ENCODE peak calls at places on chromosomes 3 and 15, in six cellular contexts. One of them, this sample, is unnamed.

GRCh38 chr15:27328616-27329015 is 357.6 kb downstream of the GABRG3 start:
- DNase-seq in Peyer's patch: no peak
- DNase-seq in tibial nerve: no peak
- DNase-seq in left ventricle myocardium inferior: no peak
- DNase-seq in psoas muscle: no peak
- DNase-seq in GM23338: no peak
- DNase-seq in this sample: no peak

GRCh38 chr3:172068977-172069376 is 29.6 kb downstream of the FNDC3B start:
- DNase-seq in tibial nerve: no peak
- DNase-seq in psoas muscle: no peak
- DNase-seq in GM23338: no peak
- DNase-seq in left ventricle myocardium inferior: no peak
- DNase-seq in Peyer's patch: no peak
- DNase-seq in this sample: no peak

GRCh38 chr3:54008744-54009143 is 113.6 kb upstream of the CACNA2D3 start:
- DNase-seq in GM23338: no peak
- DNase-seq in tibial nerve: no peak
- DNase-seq in Peyer's patch: no peak
- DNase-seq in psoas muscle: no peak
- DNase-seq in left ventricle myocardium inferior: no peak
- DNase-seq in this sample: no peak

GRCh38 chr3:190169243-190169642 is 48.5 kb upstream of the P3H2 start:
- DNase-seq in psoas muscle: no peak
- DNase-seq in tibial nerve: no peak
- DNase-seq in left ventricle myocardium inferior: no peak
- DNase-seq in Peyer's patch: no peak
- DNase-seq in GM23338: no peak
- DNase-seq in this sample: no peak

GRCh38 chr3:98613616-98614015 is 20.2 kb upstream of the CPOX start:
- DNase-seq in GM23338: no peak
- DNase-seq in left ventricle myocardium inferior: no peak
- DNase-seq in Peyer's patch: no peak
- DNase-seq in tibial nerve: no peak
- DNase-seq in psoas muscle: no peak
- DNase-seq in this sample: no peak

GRCh38 chr3:33665294-33665693 is 52.8 kb downstream of the CLASP2 start:
- DNase-seq in tibial nerve: no peak
- DNase-seq in psoas muscle: no peak
- DNase-seq in left ventricle myocardium inferior: no peak
- DNase-seq in GM23338: no peak
- DNase-seq in Peyer's patch: no peak
- DNase-seq in this sample: no peak

GRCh38 chr15:88649286-88649733 is 10.5 kb downstream of the ISG20 start:
- DNase-seq in GM23338: no peak
- DNase-seq in left ventricle myocardium inferior: peak
- DNase-seq in tibial nerve: peak
- DNase-seq in psoas muscle: no peak
- DNase-seq in Peyer's patch: peak
- DNase-seq in this sample: no peak

GRCh38 chr15:80489030-80489594 is 84.9 kb downstream of the ARNT2 start:
- DNase-seq in psoas muscle: no peak
- DNase-seq in GM23338: no peak
- DNase-seq in tibial nerve: no peak
- DNase-seq in Peyer's patch: no peak
- DNase-seq in left ventricle myocardium inferior: no peak
- DNase-seq in this sample: no peak

GRCh38 chr3:194422188-194422587 is 23.1 kb upstream of the GP5 start:
- DNase-seq in tibial nerve: no peak
- DNase-seq in left ventricle myocardium inferior: no peak
- DNase-seq in psoas muscle: no peak
- DNase-seq in Peyer's patch: no peak
- DNase-seq in GM23338: no peak
- DNase-seq in this sample: no peak

GRCh38 chr3:129473067-129473765 is 33.2 kb downstream of the IFT122 start:
- DNase-seq in Peyer's patch: no peak
- DNase-seq in GM23338: no peak
- DNase-seq in psoas muscle: no peak
- DNase-seq in left ventricle myocardium inferior: no peak
- DNase-seq in tibial nerve: no peak
- DNase-seq in this sample: no peak

GRCh38 chr15:29129903-29130302 is 139.7 kb downstream of the NSMCE3 start:
- DNase-seq in Peyer's patch: no peak
- DNase-seq in GM23338: no peak
- DNase-seq in tibial nerve: no peak
- DNase-seq in left ventricle myocardium inferior: no peak
- DNase-seq in psoas muscle: no peak
- DNase-seq in this sample: no peak

GRCh38 chr3:35322070-35322469 is 317.3 kb upstream of the ARPP21 start:
- DNase-seq in Peyer's patch: no peak
- DNase-seq in left ventricle myocardium inferior: no peak
- DNase-seq in tibial nerve: no peak
- DNase-seq in psoas muscle: no peak
- DNase-seq in GM23338: no peak
- DNase-seq in this sample: no peak

GRCh38 chr3:21216598-21216997 is 534.4 kb downstream of the ZNF385D start:
- DNase-seq in tibial nerve: no peak
- DNase-seq in psoas muscle: no peak
- DNase-seq in GM23338: peak
- DNase-seq in Peyer's patch: no peak
- DNase-seq in left ventricle myocardium inferior: no peak
- DNase-seq in this sample: no peak

GRCh38 chr15:35886765-35887164 is 340.8 kb upstream of the DPH6 start:
- DNase-seq in tibial nerve: no peak
- DNase-seq in left ventricle myocardium inferior: no peak
- DNase-seq in Peyer's patch: no peak
- DNase-seq in GM23338: no peak
- DNase-seq in psoas muscle: no peak
- DNase-seq in this sample: no peak

GRCh38 chr3:39443530-39443929 is 23.9 kb upstream of the MOBP start:
- DNase-seq in GM23338: peak
- DNase-seq in psoas muscle: no peak
- DNase-seq in Peyer's patch: no peak
- DNase-seq in tibial nerve: no peak
- DNase-seq in left ventricle myocardium inferior: no peak
- DNase-seq in this sample: no peak
- TF ChIP-seq CTCF in GM23338: peak
- TF ChIP-seq CTCF in psoas muscle: no peak
- TF ChIP-seq CTCF in Peyer's patch: no peak
- TF ChIP-seq CTCF in tibial nerve: no peak
- TF ChIP-seq CTCF in left ventricle myocardium inferior: no peak
- TF ChIP-seq CTCF in this sample: peak

GRCh38 chr3:160163259-160163878 is 61.9 kb upstream of the C3orf80 start:
- DNase-seq in psoas muscle: no peak
- DNase-seq in GM23338: no peak
- DNase-seq in tibial nerve: no peak
- DNase-seq in left ventricle myocardium inferior: no peak
- DNase-seq in Peyer's patch: no peak
- DNase-seq in this sample: no peak
- TF ChIP-seq CTCF in psoas muscle: peak
- TF ChIP-seq CTCF in GM23338: peak
- TF ChIP-seq CTCF in tibial nerve: peak
- TF ChIP-seq CTCF in left ventricle myocardium inferior: peak
- TF ChIP-seq CTCF in Peyer's patch: peak
- TF ChIP-seq CTCF in this sample: peak

GRCh38 chr15:41972341-41973237 is at the start of gene EHD4:
- DNase-seq in psoas muscle: peak
- DNase-seq in tibial nerve: peak
- DNase-seq in GM23338: peak
- DNase-seq in left ventricle myocardium inferior: peak
- DNase-seq in Peyer's patch: peak
- DNase-seq in this sample: peak
- TF ChIP-seq CTCF in psoas muscle: peak
- TF ChIP-seq CTCF in tibial nerve: no peak
- TF ChIP-seq CTCF in GM23338: peak
- TF ChIP-seq CTCF in left ventricle myocardium inferior: peak
- TF ChIP-seq CTCF in Peyer's patch: peak
- TF ChIP-seq CTCF in this sample: no peak

GRCh38 chr15:60340207-60340921 is 57.4 kb downstream of the ANXA2 start:
- DNase-seq in Peyer's patch: no peak
- DNase-seq in tibial nerve: no peak
- DNase-seq in left ventricle myocardium inferior: no peak
- DNase-seq in psoas muscle: peak
- DNase-seq in GM23338: peak
- DNase-seq in this sample: no peak
- TF ChIP-seq CTCF in Peyer's patch: no peak
- TF ChIP-seq CTCF in tibial nerve: no peak
- TF ChIP-seq CTCF in left ventricle myocardium inferior: no peak
- TF ChIP-seq CTCF in psoas muscle: no peak
- TF ChIP-seq CTCF in GM23338: peak
- TF ChIP-seq CTCF in this sample: no peak

GRCh38 chr15:78177447-78177873 is 28.3 kb downstream of the IDH3A start:
- DNase-seq in left ventricle myocardium inferior: peak
- DNase-seq in GM23338: peak
- DNase-seq in Peyer's patch: peak
- DNase-seq in tibial nerve: peak
- DNase-seq in psoas muscle: peak
- DNase-seq in this sample: no peak

GRCh38 chr15:78174398-78174797 is 25.2 kb downstream of the IDH3A start:
- DNase-seq in Peyer's patch: no peak
- DNase-seq in GM23338: no peak
- DNase-seq in psoas muscle: no peak
- DNase-seq in tibial nerve: no peak
- DNase-seq in left ventricle myocardium inferior: no peak
- DNase-seq in this sample: no peak

GRCh38 chr15:78171864-78172472 is 22.8 kb downstream of the IDH3A start:
- DNase-seq in tibial nerve: no peak
- DNase-seq in Peyer's patch: no peak
- DNase-seq in psoas muscle: no peak
- DNase-seq in left ventricle myocardium inferior: no peak
- DNase-seq in GM23338: no peak
- DNase-seq in this sample: no peak

GRCh38 chr15:78178056-78178455 is 28.9 kb downstream of the IDH3A start:
- DNase-seq in psoas muscle: no peak
- DNase-seq in Peyer's patch: no peak
- DNase-seq in tibial nerve: no peak
- DNase-seq in left ventricle myocardium inferior: no peak
- DNase-seq in GM23338: no peak
- DNase-seq in this sample: no peak

GRCh38 chr15:78175333-78175732 is 26.2 kb downstream of the IDH3A start:
- DNase-seq in Peyer's patch: no peak
- DNase-seq in left ventricle myocardium inferior: no peak
- DNase-seq in tibial nerve: no peak
- DNase-seq in psoas muscle: no peak
- DNase-seq in GM23338: no peak
- DNase-seq in this sample: no peak
- TF ChIP-seq CTCF in Peyer's patch: no peak
- TF ChIP-seq CTCF in left ventricle myocardium inferior: no peak
- TF ChIP-seq CTCF in tibial nerve: no peak
- TF ChIP-seq CTCF in psoas muscle: no peak
- TF ChIP-seq CTCF in GM23338: no peak
- TF ChIP-seq CTCF in this sample: no peak